ENCODE peak calls at places on chromosomes 1 and 21, in nine cellular contexts. M is psoas muscle, Y is fibroblast of pulmonary artery, U is fibroblast of lung, F is progenitor cell of endocrine pancreas, Q is EH, V is fibroblast of the aortic adventitia, L is mucosa of gallbladder, P is AG08396. Z is an unnamed sample.

GRCh38 chr1:98147280-98147679 is 226.4 kb upstream of the DPYD start:
- DNase-seq in M (no peak), Y (no peak), U (peak), F (no peak), Q (peak), V (no peak), L (no peak), P (no peak), Z (no peak)

GRCh38 chr1:37255111-37255795 is 219.1 kb upstream of the ZC3H12A start:
- DNase-seq in M (no peak), Y (peak), U (no peak), F (peak), Q (no peak), V (peak), L (peak), P (peak), Z (no peak)

GRCh38 chr1:116306837-116307442 is 66.1 kb upstream of the ATP1A1 start:
- DNase-seq in M (no peak), Y (no peak), U (no peak), F (no peak), Q (no peak), V (no peak), L (no peak), P (no peak), Z (no peak)

GRCh38 chr1:215273838-215274516 is 191.4 kb downstream of the KCNK2 start:
- DNase-seq in M (no peak), Y (peak), U (peak), F (no peak), Q (peak), V (peak), L (no peak), P (peak), Z (no peak)

GRCh38 chr21:16211339-16212303 is 481.8 kb downstream of the USP25 start:
- DNase-seq in M (no peak), Y (peak), U (peak), F (no peak), Q (peak), V (peak), L (no peak), P (no peak), Z (no peak)

GRCh38 chr21:25607151-25607811 is at the start of gene MRPL39:
- DNase-seq in M (peak), Y (peak), U (peak), F (peak), Q (peak), V (peak), L (peak), P (peak), Z (peak)

GRCh38 chr1:89724369-89725015 is 91.6 kb downstream of the LRRC8C start:
- DNase-seq in M (peak), Y (peak), U (peak), F (no peak), Q (no peak), V (peak), L (no peak), P (no peak), Z (no peak)

GRCh38 chr21:28959367-28960099 is 33.1 kb downstream of the LTN1 start:
- DNase-seq in M (no peak), Y (peak), U (peak), F (no peak), Q (peak), V (peak), L (no peak), P (peak), Z (no peak)

GRCh38 chr1:205616563-205617293 is 15.1 kb downstream of the ELK4 start:
- DNase-seq in M (no peak), Y (no peak), U (no peak), F (no peak), Q (no peak), V (no peak), L (no peak), P (no peak), Z (no peak)

GRCh38 chr1:62906428-62906886 is 122.5 kb downstream of the ATG4C start:
- DNase-seq in M (no peak), Y (peak), U (no peak), F (no peak), Q (peak), V (peak), L (no peak), P (peak), Z (no peak)

GRCh38 chr1:64093941-64094340 is 109.5 kb upstream of the UBE2U start:
- DNase-seq in M (no peak), Y (peak), U (peak), F (no peak), Q (no peak), V (peak), L (no peak), P (no peak), Z (no peak)

GRCh38 chr1:179129702-179130473 is 48.0 kb downstream of the TOR3A start:
- DNase-seq in M (no peak), Y (peak), U (peak), F (no peak), Q (peak), V (peak), L (no peak), P (no peak), Z (peak)

GRCh38 chr1:245874942-245875580 is 632.0 kb downstream of the SMYD3 start:
- DNase-seq in M (no peak), Y (peak), U (peak), F (no peak), Q (peak), V (peak), L (peak), P (peak), Z (no peak)